ENCODE peak calls at places on chromosomes 4 and X, in ten cellular contexts. One of them, this sample, is unnamed.
A peak's percentile ranks its signal among the peaks of the same experiment; 100 is the strongest.

GRCh38 chrX:154383359-154384283 is 4.5 kb downstream of the EMD start:
- DNase-seq in BJ: no peak
- DNase-seq in A549: no peak
- DNase-seq in DND-41: no peak
- DNase-seq in psoas muscle: no peak
- DNase-seq in A673: no peak
- DNase-seq in heart right ventricle: no peak
- DNase-seq in left ventricle myocardium inferior: no peak
- DNase-seq in tibial artery: peak; percentile 77
- DNase-seq in NB4: no peak
- DNase-seq in this sample: no peak

GRCh38 chr4:151983854-151984253 is 223.0 kb upstream of the GATB start:
- DNase-seq in BJ: no peak
- DNase-seq in A549: no peak
- DNase-seq in DND-41: no peak
- DNase-seq in psoas muscle: no peak
- DNase-seq in A673: peak; percentile 31
- DNase-seq in heart right ventricle: no peak
- DNase-seq in left ventricle myocardium inferior: no peak
- DNase-seq in tibial artery: no peak
- DNase-seq in NB4: no peak
- DNase-seq in this sample: no peak

GRCh38 chr4:105944535-105944934 is 49.3 kb downstream of the NPNT start:
- DNase-seq in BJ: peak; percentile 75
- DNase-seq in A549: no peak
- DNase-seq in DND-41: no peak
- DNase-seq in psoas muscle: no peak
- DNase-seq in A673: peak; percentile 27
- DNase-seq in heart right ventricle: no peak
- DNase-seq in left ventricle myocardium inferior: no peak
- DNase-seq in tibial artery: no peak
- DNase-seq in NB4: no peak
- DNase-seq in this sample: no peak

GRCh38 chr4:1612278-1613098 is 71.6 kb downstream of the FAM53A start:
- DNase-seq in BJ: no peak
- DNase-seq in A549: no peak
- DNase-seq in DND-41: no peak
- DNase-seq in psoas muscle: peak; percentile 18
- DNase-seq in A673: no peak
- DNase-seq in heart right ventricle: no peak
- DNase-seq in left ventricle myocardium inferior: no peak
- DNase-seq in tibial artery: no peak
- DNase-seq in NB4: no peak
- DNase-seq in this sample: no peak

GRCh38 chr4:18039113-18039512 is 17.6 kb upstream of the LCORL start:
- DNase-seq in BJ: no peak
- DNase-seq in A549: no peak
- DNase-seq in DND-41: no peak
- DNase-seq in psoas muscle: no peak
- DNase-seq in A673: no peak
- DNase-seq in heart right ventricle: no peak
- DNase-seq in left ventricle myocardium inferior: no peak
- DNase-seq in tibial artery: no peak
- DNase-seq in NB4: peak; percentile 60
- DNase-seq in this sample: no peak

GRCh38 chrX:153688900-153689590 is 1.3 kb downstream of the SLC6A8 start:
- DNase-seq in BJ: no peak
- DNase-seq in A549: no peak
- DNase-seq in DND-41: no peak
- DNase-seq in psoas muscle: peak; percentile 82
- DNase-seq in A673: no peak
- DNase-seq in heart right ventricle: peak; percentile 50
- DNase-seq in left ventricle myocardium inferior: peak; percentile 50
- DNase-seq in tibial artery: peak; percentile 89
- DNase-seq in NB4: no peak
- DNase-seq in this sample: no peak

GRCh38 chrX:22186165-22186564 is 86.5 kb upstream of the CBLL2 start:
- DNase-seq in BJ: no peak
- DNase-seq in A549: no peak
- DNase-seq in DND-41: no peak
- DNase-seq in psoas muscle: no peak
- DNase-seq in A673: no peak
- DNase-seq in heart right ventricle: no peak
- DNase-seq in left ventricle myocardium inferior: no peak
- DNase-seq in tibial artery: no peak
- DNase-seq in NB4: no peak
- DNase-seq in this sample: no peak

GRCh38 chrX:15672886-15673285 is 8.3 kb upstream of the CLTRN start:
- DNase-seq in BJ: no peak
- DNase-seq in A549: no peak
- DNase-seq in DND-41: no peak
- DNase-seq in psoas muscle: no peak
- DNase-seq in A673: no peak
- DNase-seq in heart right ventricle: no peak
- DNase-seq in left ventricle myocardium inferior: no peak
- DNase-seq in tibial artery: no peak
- DNase-seq in NB4: no peak
- DNase-seq in this sample: no peak

DNA sequence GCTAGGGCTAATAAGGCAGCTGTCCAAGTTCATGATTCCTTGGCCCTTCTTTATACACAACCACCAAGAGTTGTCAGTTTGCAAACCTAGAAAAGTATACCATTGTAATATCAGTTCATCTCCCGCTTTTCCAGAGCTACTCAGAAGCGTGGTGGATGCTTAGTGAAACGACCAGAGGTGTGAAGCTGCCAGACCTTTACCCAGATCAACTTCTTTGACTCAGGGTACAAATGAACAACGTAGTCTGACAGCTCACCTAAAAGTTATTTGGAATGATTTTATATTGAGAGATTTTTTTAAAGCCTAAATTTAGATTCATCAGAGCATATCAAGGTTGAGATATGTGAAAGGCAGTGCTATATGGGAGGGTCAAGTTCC is 169.7 kb downstream of the CBR4 start:
- DNase-seq in BJ: no peak
- DNase-seq in A549: no peak
- DNase-seq in DND-41: no peak
- DNase-seq in psoas muscle: no peak
- DNase-seq in A673: no peak
- DNase-seq in heart right ventricle: no peak
- DNase-seq in left ventricle myocardium inferior: no peak
- DNase-seq in tibial artery: no peak
- DNase-seq in NB4: no peak
- DNase-seq in this sample: no peak
- H3K4me3 ChIP-seq in BJ: no peak overlapping the region
- H3K4me3 ChIP-seq in A549: no peak overlapping the region
- H3K4me3 ChIP-seq in DND-41: no peak overlapping the region
- H3K4me3 ChIP-seq in psoas muscle: no peak overlapping the region
- H3K4me3 ChIP-seq in A673: no peak overlapping the region
- H3K4me3 ChIP-seq in heart right ventricle: no peak overlapping the region
- H3K4me3 ChIP-seq in left ventricle myocardium inferior: peak overlapping the region; percentile 6
- H3K4me3 ChIP-seq in tibial artery: no peak overlapping the region
- H3K4me3 ChIP-seq in NB4: no peak overlapping the region
- H3K4me3 ChIP-seq in this sample: no peak overlapping the region

GRCh38 chr4:121479801-121480200 is 99.0 kb upstream of the QRFPR start:
- DNase-seq in BJ: no peak
- DNase-seq in A549: no peak
- DNase-seq in DND-41: no peak
- DNase-seq in psoas muscle: no peak
- DNase-seq in A673: no peak
- DNase-seq in heart right ventricle: no peak
- DNase-seq in left ventricle myocardium inferior: no peak
- DNase-seq in tibial artery: no peak
- DNase-seq in NB4: no peak
- DNase-seq in this sample: no peak

GRCh38 chr4:121485190-121485804 is 104.5 kb upstream of the QRFPR start:
- DNase-seq in BJ: no peak
- DNase-seq in A549: no peak
- DNase-seq in DND-41: no peak
- DNase-seq in psoas muscle: no peak
- DNase-seq in A673: no peak
- DNase-seq in heart right ventricle: no peak
- DNase-seq in left ventricle myocardium inferior: no peak
- DNase-seq in tibial artery: no peak
- DNase-seq in NB4: no peak
- DNase-seq in this sample: no peak

DNA sequence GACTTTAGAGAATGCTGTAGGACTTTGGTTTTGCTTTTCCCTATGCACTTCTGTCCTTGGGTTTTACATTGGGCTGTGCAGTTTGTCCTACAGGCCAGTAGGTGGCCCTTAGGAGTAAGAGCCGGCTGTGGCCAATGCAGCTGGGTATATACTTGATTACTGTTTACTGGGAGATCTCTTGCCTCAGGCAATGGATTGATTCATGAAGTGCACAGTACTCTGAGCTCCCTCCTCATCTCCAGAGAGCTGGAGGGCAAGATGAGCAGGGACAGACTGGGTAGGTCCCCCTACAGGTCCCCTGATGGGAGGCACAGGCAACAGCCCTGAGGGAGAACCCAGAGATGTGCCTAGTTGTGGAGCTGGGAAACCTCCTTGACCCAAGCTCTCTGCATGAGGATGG is 103.8 kb upstream of the QRFPR start:
- DNase-seq in BJ: no peak
- DNase-seq in A549: peak; percentile 38
- DNase-seq in DND-41: peak; percentile 10
- DNase-seq in psoas muscle: no peak
- DNase-seq in A673: peak; percentile 70
- DNase-seq in heart right ventricle: no peak
- DNase-seq in left ventricle myocardium inferior: no peak
- DNase-seq in tibial artery: no peak
- DNase-seq in NB4: peak; percentile 55
- DNase-seq in this sample: peak; percentile 58
- TF ChIP-seq CTCF in BJ: peak; percentile 90
- TF ChIP-seq CTCF in A549: peak; percentile 34
- TF ChIP-seq CTCF in DND-41: peak; percentile 70
- TF ChIP-seq CTCF in psoas muscle: peak; percentile 43
- TF ChIP-seq CTCF in A673: peak; percentile 85
- TF ChIP-seq CTCF in heart right ventricle: peak; percentile 76
- TF ChIP-seq CTCF in left ventricle myocardium inferior: peak; percentile 80
- TF ChIP-seq CTCF in tibial artery: peak; percentile 54
- TF ChIP-seq CTCF in NB4: peak; percentile 85
- TF ChIP-seq CTCF in this sample: peak; percentile 77

GRCh38 chr4:186557061-186557460 is 1.7 kb upstream of the MTNR1A start:
- DNase-seq in BJ: no peak
- DNase-seq in A549: no peak
- DNase-seq in DND-41: no peak
- DNase-seq in psoas muscle: no peak
- DNase-seq in A673: no peak
- DNase-seq in heart right ventricle: no peak
- DNase-seq in left ventricle myocardium inferior: no peak
- DNase-seq in tibial artery: no peak
- DNase-seq in NB4: no peak
- DNase-seq in this sample: no peak

GRCh38 chr4:186554890-186555827 is at the start of gene MTNR1A:
- DNase-seq in BJ: no peak
- DNase-seq in A549: peak; percentile 44
- DNase-seq in DND-41: no peak
- DNase-seq in psoas muscle: no peak
- DNase-seq in A673: peak; percentile 68
- DNase-seq in heart right ventricle: no peak
- DNase-seq in left ventricle myocardium inferior: no peak
- DNase-seq in tibial artery: no peak
- DNase-seq in NB4: no peak
- DNase-seq in this sample: no peak

GRCh38 chr4:186551849-186552248 is 3.5 kb downstream of the MTNR1A start:
- DNase-seq in BJ: no peak
- DNase-seq in A549: no peak
- DNase-seq in DND-41: no peak
- DNase-seq in psoas muscle: no peak
- DNase-seq in A673: no peak
- DNase-seq in heart right ventricle: no peak
- DNase-seq in left ventricle myocardium inferior: no peak
- DNase-seq in tibial artery: no peak
- DNase-seq in NB4: no peak
- DNase-seq in this sample: no peak

GRCh38 chr4:186553717-186554116 is 1.6 kb downstream of the MTNR1A start:
- DNase-seq in BJ: no peak
- DNase-seq in A549: no peak
- DNase-seq in DND-41: no peak
- DNase-seq in psoas muscle: no peak
- DNase-seq in A673: no peak
- DNase-seq in heart right ventricle: no peak
- DNase-seq in left ventricle myocardium inferior: no peak
- DNase-seq in tibial artery: no peak
- DNase-seq in NB4: no peak
- DNase-seq in this sample: no peak

GRCh38 chr4:186554485-186554884 is 882 bp downstream of the MTNR1A start:
- DNase-seq in BJ: no peak
- DNase-seq in A549: peak; percentile 71
- DNase-seq in DND-41: no peak
- DNase-seq in psoas muscle: no peak
- DNase-seq in A673: peak; percentile 68
- DNase-seq in heart right ventricle: no peak
- DNase-seq in left ventricle myocardium inferior: no peak
- DNase-seq in tibial artery: no peak
- DNase-seq in NB4: no peak
- DNase-seq in this sample: no peak
- H3K4me3 ChIP-seq in BJ: no peak overlapping the region
- H3K4me3 ChIP-seq in A549: peak overlapping the region; percentile 47
- H3K4me3 ChIP-seq in DND-41: no peak overlapping the region
- H3K4me3 ChIP-seq in psoas muscle: no peak overlapping the region
- H3K4me3 ChIP-seq in A673: peak overlapping the region; percentile 61
- H3K4me3 ChIP-seq in heart right ventricle: no peak overlapping the region
- H3K4me3 ChIP-seq in left ventricle myocardium inferior: peak overlapping the region; percentile 56
- H3K4me3 ChIP-seq in tibial artery: no peak overlapping the region
- H3K4me3 ChIP-seq in NB4: no peak overlapping the region
- H3K4me3 ChIP-seq in this sample: no peak overlapping the region

DNA sequence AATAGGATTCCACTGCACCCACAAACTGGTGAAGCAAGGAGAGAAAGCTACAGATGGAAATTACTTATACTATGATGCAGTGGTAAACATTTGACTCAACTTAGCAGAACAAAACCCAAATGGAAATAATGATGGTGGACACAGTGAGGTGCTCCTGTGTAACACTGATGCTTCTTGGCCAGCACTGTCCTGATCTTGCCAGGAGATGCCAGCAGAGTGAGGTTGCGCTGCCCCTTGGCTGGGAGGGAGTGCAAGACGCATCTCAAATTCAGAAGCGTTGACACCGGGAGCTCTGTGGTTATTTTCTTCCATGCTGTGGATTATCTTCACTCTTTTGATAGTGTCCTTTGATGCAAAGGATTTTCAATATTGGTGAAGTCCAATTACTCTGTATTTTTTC is 22.0 kb upstream of the ARSH start:
- DNase-seq in BJ: no peak
- DNase-seq in A549: peak; percentile 11
- DNase-seq in DND-41: no peak
- DNase-seq in psoas muscle: no peak
- DNase-seq in A673: no peak
- DNase-seq in heart right ventricle: no peak
- DNase-seq in left ventricle myocardium inferior: no peak
- DNase-seq in tibial artery: no peak
- DNase-seq in NB4: no peak
- DNase-seq in this sample: no peak
- TF ChIP-seq CTCF in BJ: no peak
- TF ChIP-seq CTCF in A549: no peak
- TF ChIP-seq CTCF in DND-41: no peak
- TF ChIP-seq CTCF in psoas muscle: no peak
- TF ChIP-seq CTCF in A673: no peak
- TF ChIP-seq CTCF in heart right ventricle: no peak
- TF ChIP-seq CTCF in left ventricle myocardium inferior: no peak
- TF ChIP-seq CTCF in tibial artery: no peak
- TF ChIP-seq CTCF in NB4: no peak
- TF ChIP-seq CTCF in this sample: no peak